ENCODE peak calls at places on chromosomes 11 and 22, in six cellular contexts. One of them, this sample, is unnamed.
A peak's percentile ranks its signal among the peaks of the same experiment; 100 is the strongest.

GRCh38 chr11:93474122-93474521 is 69.1 kb downstream of the SMCO4 start:
- DNase-seq in KBM-7: no peak
- DNase-seq in left kidney: no peak
- DNase-seq in MV-4-11: no peak
- DNase-seq in AG09309: no peak
- DNase-seq in SJSA1: no peak
- DNase-seq in this sample: no peak

GRCh38 chr11:109305009-109305408 is 117.0 kb upstream of the C11orf87 start:
- DNase-seq in AG09309: no peak
- DNase-seq in KBM-7: no peak
- DNase-seq in MV-4-11: no peak
- DNase-seq in left kidney: no peak
- DNase-seq in SJSA1: no peak
- DNase-seq in this sample: no peak

GRCh38 chr11:44695169-44695833 is 31.5 kb upstream of the TSPAN18 start:
- DNase-seq in KBM-7: no peak
- DNase-seq in MV-4-11: no peak
- DNase-seq in AG09309: no peak
- DNase-seq in SJSA1: no peak
- DNase-seq in left kidney: no peak
- DNase-seq in this sample: no peak

GRCh38 chr11:2891901-2892214 is 6.3 kb upstream of the CDKN1C start:
- DNase-seq in KBM-7: no peak
- DNase-seq in SJSA1: no peak
- DNase-seq in left kidney: peak; percentile 89
- DNase-seq in AG09309: no peak
- DNase-seq in MV-4-11: no peak
- DNase-seq in this sample: no peak

GRCh38 chr11:72306186-72306585 is 62.2 kb upstream of the PHOX2A start:
- DNase-seq in SJSA1: no peak
- DNase-seq in MV-4-11: no peak
- DNase-seq in left kidney: peak; percentile 17
- DNase-seq in AG09309: no peak
- DNase-seq in KBM-7: no peak
- DNase-seq in this sample: peak; percentile 15

GRCh38 chr22:32904044-32904443 is 102.5 kb downstream of the TIMP3 start:
- DNase-seq in SJSA1: no peak
- DNase-seq in MV-4-11: no peak
- DNase-seq in AG09309: no peak
- DNase-seq in left kidney: peak; percentile 87
- DNase-seq in KBM-7: no peak
- DNase-seq in this sample: peak; percentile 14

GRCh38 chr22:19067696-19068348 is 54.4 kb downstream of the DGCR2 start:
- DNase-seq in left kidney: no peak
- DNase-seq in AG09309: no peak
- DNase-seq in MV-4-11: no peak
- DNase-seq in KBM-7: no peak
- DNase-seq in SJSA1: no peak
- DNase-seq in this sample: no peak

GRCh38 chr11:30356388-30356787 is 33.5 kb downstream of the ARL14EP start:
- DNase-seq in MV-4-11: no peak
- DNase-seq in left kidney: no peak
- DNase-seq in KBM-7: no peak
- DNase-seq in SJSA1: no peak
- DNase-seq in AG09309: no peak
- DNase-seq in this sample: no peak

GRCh38 chr22:37496651-37497599 is 10.7 kb upstream of the MFNG start:
- DNase-seq in MV-4-11: no peak
- DNase-seq in KBM-7: no peak
- DNase-seq in left kidney: no peak
- DNase-seq in AG09309: peak; percentile 64
- DNase-seq in SJSA1: peak; percentile 82
- DNase-seq in this sample: no peak

GRCh38 chr11:61327669-61328071 is 5.2 kb downstream of the DDB1 start:
- DNase-seq in KBM-7: no peak
- DNase-seq in SJSA1: no peak
- DNase-seq in MV-4-11: no peak
- DNase-seq in AG09309: no peak
- DNase-seq in left kidney: no peak
- DNase-seq in this sample: no peak

GRCh38 chr11:11454671-11455223 is 101.7 kb upstream of the CSNK2A3 start:
- DNase-seq in SJSA1: no peak
- DNase-seq in KBM-7: no peak
- DNase-seq in left kidney: no peak
- DNase-seq in AG09309: no peak
- DNase-seq in MV-4-11: no peak
- DNase-seq in this sample: peak; percentile 91

GRCh38 chr22:39908121-39908520 is 7.2 kb downstream of the GRAP2 start:
- DNase-seq in KBM-7: no peak
- DNase-seq in MV-4-11: no peak
- DNase-seq in SJSA1: no peak
- DNase-seq in left kidney: no peak
- DNase-seq in AG09309: no peak
- DNase-seq in this sample: no peak

GRCh38 chr22:49102367-49102766 is 725.3 kb downstream of the BRD1 start:
- DNase-seq in SJSA1: no peak
- DNase-seq in MV-4-11: no peak
- DNase-seq in AG09309: no peak
- DNase-seq in KBM-7: no peak
- DNase-seq in left kidney: no peak
- DNase-seq in this sample: no peak

GRCh38 chr11:123473941-123474668 is 44.0 kb downstream of the GRAMD1B start:
- DNase-seq in KBM-7: no peak
- DNase-seq in MV-4-11: peak; percentile 79
- DNase-seq in AG09309: peak; percentile 91
- DNase-seq in SJSA1: no peak
- DNase-seq in left kidney: no peak
- DNase-seq in this sample: no peak

GRCh38 chr11:118530180-118530682 is 761 bp upstream of the TMEM25 start:
- DNase-seq in KBM-7: no peak
- DNase-seq in MV-4-11: no peak
- DNase-seq in left kidney: no peak
- DNase-seq in SJSA1: no peak
- DNase-seq in AG09309: no peak
- DNase-seq in this sample: peak; percentile 93

GRCh38 chr11:34644669-34645406 is 23.9 kb downstream of the EHF start:
- DNase-seq in KBM-7: no peak
- DNase-seq in SJSA1: peak; percentile 54
- DNase-seq in AG09309: peak; percentile 66
- DNase-seq in left kidney: no peak
- DNase-seq in MV-4-11: no peak
- DNase-seq in this sample: no peak

GRCh38 chr11:31813961-31814868 is 3.1 kb upstream of the PAX6 start:
- DNase-seq in left kidney: peak; percentile 31
- DNase-seq in AG09309: no peak
- DNase-seq in KBM-7: no peak
- DNase-seq in SJSA1: no peak
- DNase-seq in MV-4-11: no peak
- DNase-seq in this sample: peak; percentile 65

GRCh38 chr22:28075260-28075981 is 156.4 kb upstream of the PITPNB start:
- DNase-seq in SJSA1: no peak
- DNase-seq in left kidney: peak; percentile 55
- DNase-seq in KBM-7: no peak
- DNase-seq in AG09309: peak; percentile 63
- DNase-seq in MV-4-11: peak; percentile 3
- DNase-seq in this sample: no peak

GRCh38 chr22:19597399-19597735 is 73.2 kb upstream of the CLDN5 start:
- DNase-seq in KBM-7: no peak
- DNase-seq in SJSA1: no peak
- DNase-seq in left kidney: no peak
- DNase-seq in AG09309: no peak
- DNase-seq in MV-4-11: no peak
- DNase-seq in this sample: no peak

GRCh38 chr11:32902089-32902665 is 9.6 kb downstream of the QSER1 start:
- DNase-seq in SJSA1: no peak
- DNase-seq in AG09309: no peak
- DNase-seq in KBM-7: no peak
- DNase-seq in left kidney: no peak
- DNase-seq in MV-4-11: peak; percentile 41
- DNase-seq in this sample: no peak

GRCh38 chr11:19441752-19442553 is 201.2 kb upstream of the E2F8 start:
- DNase-seq in KBM-7: no peak
- DNase-seq in left kidney: peak; percentile 25
- DNase-seq in MV-4-11: no peak
- DNase-seq in AG09309: peak; percentile 62
- DNase-seq in SJSA1: peak; percentile 47
- DNase-seq in this sample: no peak

GRCh38 chr22:50604623-50605348 is 4.2 kb downstream of the MAPK8IP2 start:
- DNase-seq in KBM-7: no peak
- DNase-seq in AG09309: no peak
- DNase-seq in MV-4-11: no peak
- DNase-seq in SJSA1: peak; percentile 34
- DNase-seq in left kidney: no peak
- DNase-seq in this sample: no peak

GRCh38 chr11:2480874-2481220 is 36.0 kb downstream of the KCNQ1 start:
- DNase-seq in left kidney: no peak
- DNase-seq in SJSA1: no peak
- DNase-seq in KBM-7: peak; percentile 92
- DNase-seq in MV-4-11: peak; percentile 98
- DNase-seq in AG09309: no peak
- DNase-seq in this sample: no peak

GRCh38 chr11:120751550-120751949 is 240.0 kb downstream of the GRIK4 start:
- DNase-seq in KBM-7: no peak
- DNase-seq in left kidney: no peak
- DNase-seq in AG09309: no peak
- DNase-seq in SJSA1: no peak
- DNase-seq in MV-4-11: no peak
- DNase-seq in this sample: peak; percentile 31

GRCh38 chr22:43148581-43148980 is 2.8 kb upstream of the TSPO start:
- DNase-seq in left kidney: no peak
- DNase-seq in AG09309: no peak
- DNase-seq in KBM-7: no peak
- DNase-seq in MV-4-11: peak; percentile 56
- DNase-seq in SJSA1: no peak
- DNase-seq in this sample: no peak

GRCh38 chr22:43014062-43014875 is 680 bp downstream of the PACSIN2 start:
- DNase-seq in MV-4-11: no peak
- DNase-seq in left kidney: peak; percentile 77
- DNase-seq in AG09309: no peak
- DNase-seq in SJSA1: peak; percentile 55
- DNase-seq in KBM-7: peak; percentile 49
- DNase-seq in this sample: peak; percentile 86

GRCh38 chr11:10908215-10908990 is 50.5 kb upstream of the ZBED5 start:
- DNase-seq in MV-4-11: no peak
- DNase-seq in SJSA1: peak; percentile 89
- DNase-seq in KBM-7: no peak
- DNase-seq in left kidney: peak; percentile 46
- DNase-seq in AG09309: peak; percentile 87
- DNase-seq in this sample: no peak

This sample was measured in NCI-H69.